ENCODE peak calls at places on chromosome X, in eight cellular contexts. S is foreskin fibroblast, C is bronchial epithelial cell, N is uterus, V is SK-N-SH, R is upper lobe of right lung, E is cardiac muscle cell, X is pancreas. H is an unnamed sample.
A peak's percentile ranks its signal among the peaks of the same experiment; 100 is the strongest.

GRCh38 chrX:31609130-31609529 is 537.3 kb upstream of the FTHL17 start:
- DNase-seq in V (no peak), C (peak; percentile 93), N (no peak), E (peak; percentile 91), R (no peak), S (peak; percentile 72), X (no peak), H (no peak)

GRCh38 chrX:8627796-8628195 is 104.1 kb downstream of the ANOS1 start:
- DNase-seq in V (no peak), X (no peak), S (no peak), C (peak; percentile 35), N (no peak), E (peak; percentile 24), R (no peak), H (no peak)

GRCh38 chrX:49627030-49627777 is 28.4 kb downstream of the GAGE1 start:
- DNase-seq in N (no peak), C (no peak), R (no peak), E (peak; percentile 9), X (no peak), S (peak; percentile 2), V (peak; percentile 52), H (peak; percentile 33)

GRCh38 chrX:53163436-53163835 is 61.6 kb downstream of the KDM5C start:
- DNase-seq in E (no peak), V (no peak), N (no peak), C (no peak), S (no peak), R (no peak), X (no peak), H (no peak)

GRCh38 chrX:45006002-45006800 is 133.2 kb downstream of the KDM6A start:
- DNase-seq in V (no peak), E (no peak), X (no peak), R (no peak), N (no peak), S (no peak), C (peak; percentile 59), H (no peak)

GRCh38 chrX:24371391-24371972 is 11.0 kb downstream of the SUPT20HL1 start:
- DNase-seq in V (peak; percentile 69), C (peak; percentile 43), N (peak; percentile 54), E (peak; percentile 73), S (peak; percentile 62), R (no peak), X (no peak), H (no peak)

GRCh38 chrX:71154641-71155040 is 10.0 kb downstream of the NLGN3 start:
- DNase-seq in R (no peak), N (no peak), V (no peak), S (no peak), C (no peak), X (no peak), E (no peak), H (no peak)

GRCh38 chrX:39821011-39821708 is 276.6 kb downstream of the BCOR start:
- DNase-seq in S (peak; percentile 60), R (no peak), N (peak; percentile 43), E (peak; percentile 44), X (no peak), V (peak; percentile 86), C (no peak), H (no peak)

GRCh38 chrX:73850124-73851013 is 287.4 kb downstream of the CHIC1 start:
- DNase-seq in X (peak; percentile 72), E (peak; percentile 34), V (peak; percentile 44), R (no peak), C (peak; percentile 10), N (peak; percentile 24), S (peak; percentile 32), H (no peak)

GRCh38 chrX:77003956-77004355 is 443.2 kb upstream of the FGF16 start:
- DNase-seq in S (no peak), E (no peak), C (peak; percentile 1), X (no peak), R (no peak), V (no peak), N (no peak), H (no peak)

GRCh38 chrX:132809581-132809980 is 148.8 kb downstream of the HS6ST2 start:
- DNase-seq in X (no peak), V (no peak), N (no peak), S (no peak), C (peak; percentile 4), R (no peak), E (no peak), H (no peak)

GRCh38 chrX:41475611-41476241 is 28.6 kb downstream of the NYX start:
- DNase-seq in V (no peak), N (no peak), X (no peak), R (no peak), E (no peak), S (no peak), C (no peak), H (no peak)

GRCh38 chrX:138761380-138761779 is 49.9 kb upstream of the FGF13 start:
- DNase-seq in R (no peak), V (no peak), X (no peak), N (no peak), S (no peak), C (no peak), E (no peak), H (no peak)

DNA sequence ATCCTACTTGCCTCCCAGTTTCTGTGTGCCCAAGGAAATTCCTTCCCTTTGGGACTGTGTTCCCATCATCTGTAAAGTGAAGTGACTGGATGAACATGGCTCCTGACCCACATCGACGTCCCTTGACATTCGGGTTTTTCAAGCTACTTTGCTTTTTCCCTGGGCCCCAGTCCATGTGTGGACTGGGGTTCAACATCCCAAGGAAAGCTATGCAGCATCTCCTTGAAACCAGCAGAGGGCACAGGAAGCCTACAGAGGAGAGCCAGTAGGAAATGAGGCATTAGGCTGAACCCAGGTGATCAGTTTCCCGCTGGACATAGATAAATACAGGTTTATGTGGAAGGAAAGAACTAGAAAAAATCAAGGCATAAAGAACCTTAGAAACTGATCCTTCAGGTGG is 145.1 kb upstream of the ARHGEF9 start:
- DNase-seq in S (peak; percentile 23), X (no peak), N (no peak), R (no peak), E (no peak), C (no peak), V (peak; percentile 2), H (no peak)
- TF ChIP-seq CTCF in S (peak; percentile 25), X (peak; percentile 29), N (peak; percentile 14), R (peak; percentile 23), E (no peak), C (peak; percentile 29), V (peak; percentile 39), H (no peak)

DNA sequence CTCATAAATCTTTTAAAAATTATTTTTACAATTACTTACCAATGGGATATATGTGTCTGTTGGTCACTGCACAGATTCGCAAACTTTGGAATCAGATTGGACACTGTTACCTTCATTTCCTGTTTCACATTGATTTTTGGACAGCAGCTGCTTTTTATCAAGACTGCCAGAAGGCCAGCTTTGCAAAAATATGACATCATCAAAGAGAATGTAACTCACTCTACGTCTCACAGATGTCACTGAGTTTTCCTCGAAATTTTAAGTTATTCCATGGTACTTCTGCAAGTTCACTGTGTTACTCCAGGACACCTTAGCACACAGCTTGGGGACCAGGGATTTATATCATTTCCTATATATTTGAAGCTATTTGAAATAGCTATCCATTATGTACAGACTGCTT is 31.8 kb upstream of the MAGEB2 start:
- DNase-seq in R (no peak), C (no peak), S (no peak), V (no peak), X (no peak), E (peak; percentile 1), N (no peak), H (no peak)
- TF ChIP-seq CTCF in R (no peak), C (no peak), S (no peak), V (no peak), X (no peak), E (no peak), N (no peak), H (no peak)

DNA sequence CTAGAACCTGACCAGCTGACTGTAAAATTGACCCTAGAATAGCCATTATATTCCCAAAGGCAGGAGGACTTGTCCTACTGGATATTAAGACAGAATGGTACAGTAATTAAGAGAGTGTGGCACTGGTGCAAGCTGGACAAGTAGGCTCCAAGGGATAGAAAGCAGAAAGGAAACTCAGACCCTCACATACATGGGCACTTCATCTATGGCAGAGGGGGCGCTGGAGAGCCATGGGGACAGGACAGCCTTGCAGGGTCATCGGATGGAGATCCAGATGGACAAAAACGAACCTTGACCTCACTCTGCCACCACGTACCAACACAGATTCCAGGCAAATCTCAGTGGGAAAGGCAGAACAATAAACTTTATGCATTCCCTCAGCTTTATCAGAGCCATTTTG is 40.6 kb downstream of the GAB3 start:
- DNase-seq in S (no peak), N (no peak), C (no peak), R (no peak), E (no peak), X (no peak), V (no peak), H (no peak)
- TF ChIP-seq CTCF in S (no peak), N (no peak), C (no peak), R (no peak), E (no peak), X (no peak), V (no peak), H (no peak)

GRCh38 chrX:110418220-110418856 is 59.7 kb downstream of the RTL9 start:
- DNase-seq in C (peak; percentile 53), R (peak; percentile 60), V (peak; percentile 22), S (peak; percentile 85), E (peak; percentile 80), X (no peak), N (peak; percentile 36), H (no peak)
- TF ChIP-seq CTCF in C (peak; percentile 52), R (peak; percentile 41), V (peak; percentile 55), S (peak; percentile 50), E (peak; percentile 60), X (peak; percentile 35), N (peak; percentile 43), H (no peak)

GRCh38 chrX:7552758-7553157 is 290.2 kb upstream of the VCX start:
- DNase-seq in X (no peak), N (no peak), V (no peak), C (no peak), E (no peak), R (no peak), S (peak; percentile 8), H (no peak)
- TF ChIP-seq CTCF in X (no peak), N (no peak), V (no peak), C (no peak), E (no peak), R (no peak), S (peak; percentile 7), H (no peak)

GRCh38 chrX:134753185-134754008 is 95.1 kb upstream of the PLAC1 start:
- DNase-seq in V (no peak), N (no peak), E (peak; percentile 71), R (no peak), S (peak; percentile 62), C (peak; percentile 30), X (no peak), H (no peak)
- TF ChIP-seq CTCF in V (peak; percentile 56), N (no peak), E (peak; percentile 30), R (no peak), S (peak; percentile 18), C (no peak), X (no peak), H (no peak)

GRCh38 chrX:107537815-107538214 is 88.4 kb downstream of the FRMPD3 start:
- DNase-seq in E (peak; percentile 61), N (no peak), X (no peak), R (no peak), C (peak; percentile 53), S (peak; percentile 58), V (peak; percentile 21), H (no peak)

GRCh38 chrX:107541244-107541643 is 87.1 kb upstream of the PRPS1 start:
- DNase-seq in S (peak; percentile 56), C (no peak), E (no peak), V (no peak), R (no peak), X (no peak), N (no peak), H (no peak)

GRCh38 chrX:107547621-107548020 is 80.7 kb upstream of the PRPS1 start:
- DNase-seq in E (no peak), X (no peak), S (no peak), V (no peak), R (no peak), C (no peak), N (no peak), H (no peak)

GRCh38 chrX:107542500-107542899 is 85.8 kb upstream of the PRPS1 start:
- DNase-seq in N (no peak), C (peak; percentile 15), X (no peak), E (peak; percentile 34), R (no peak), V (peak; percentile 19), S (peak; percentile 37), H (no peak)
- TF ChIP-seq CTCF in N (no peak), C (peak; percentile 20), X (no peak), E (peak; percentile 18), R (no peak), V (peak; percentile 23), S (peak; percentile 9), H (no peak)

H was measured in gastrocnemius medialis.